ENCODE peak calls at places on chromosomes 4 and X, in five cellular contexts. X is lower lobe of right lung, U is BE2C, L is thoracic aorta, P is esophagus squamous epithelium. D is an unnamed sample.
A peak's percentile ranks its signal among the peaks of the same experiment; 100 is the strongest.

GRCh38 chr4:87132035-87132434 is 88.4 kb downstream of the KLHL8 start:
- DNase-seq in X (no peak), P (no peak), U (no peak), L (no peak), D (no peak)

GRCh38 chr4:111781611-111782010 is 363.6 kb upstream of the FAM241A start:
- DNase-seq in P (no peak), L (no peak), U (no peak), X (no peak), D (no peak)

GRCh38 chr4:108350332-108350731 is 181.6 kb upstream of the LEF1 start:
- DNase-seq in L (no peak), P (no peak), U (peak; percentile 71), X (no peak), D (peak; percentile 74)

GRCh38 chrX:13685126-13685763 is 3.7 kb upstream of the RAB9A start:
- DNase-seq in X (no peak), L (no peak), P (no peak), U (no peak), D (no peak)

GRCh38 chr4:169051936-169052335 is 41.9 kb upstream of the CBR4 start:
- DNase-seq in L (no peak), P (no peak), U (no peak), X (no peak), D (no peak)

GRCh38 chrX:85379174-85379907 is at the start of gene POF1B:
- DNase-seq in L (no peak), X (peak; percentile 20), P (no peak), U (no peak), D (peak; percentile 77)

GRCh38 chrX:36160056-36160455 is 240.5 kb downstream of the CFAP47 start:
- DNase-seq in L (no peak), U (no peak), P (no peak), X (no peak), D (no peak)

GRCh38 chr4:43238018-43238417 is 345.5 kb downstream of the GRXCR1 start:
- DNase-seq in X (no peak), U (no peak), L (no peak), P (no peak), D (no peak)

GRCh38 chrX:63657821-63658220 is 127.2 kb downstream of the ARHGEF9 start:
- DNase-seq in P (no peak), X (peak; percentile 73), U (no peak), L (peak; percentile 40), D (no peak)

GRCh38 chr4:25524616-25525146 is 131.0 kb upstream of the SLC34A2 start:
- DNase-seq in U (no peak), L (no peak), P (no peak), X (no peak), D (no peak)

GRCh38 chrX:116317409-116317808 is 119.0 kb upstream of the SLC6A14 start:
- DNase-seq in X (peak; percentile 59), L (no peak), U (peak; percentile 47), P (no peak), D (peak; percentile 68)

GRCh38 chrX:2488621-2489285 is 12.0 kb downstream of the DHRSX start:
- DNase-seq in U (no peak), P (no peak), X (no peak), L (no peak), D (no peak)

GRCh38 chr4:81844717-81845116 is 373.0 kb upstream of the RASGEF1B start:
- DNase-seq in X (peak; percentile 61), P (no peak), U (peak; percentile 69), L (peak; percentile 40), D (peak; percentile 84)

GRCh38 chr4:47145630-47146029 is 114.3 kb downstream of the GABRB1 start:
- DNase-seq in U (peak; percentile 32), P (no peak), X (no peak), L (no peak), D (no peak)

GRCh38 chr4:11042760-11043159 is 358.2 kb upstream of the CLNK start:
- DNase-seq in L (no peak), U (no peak), X (no peak), P (no peak), D (no peak)

GRCh38 chrX:40077176-40077575 is 20.6 kb downstream of the BCOR start:
- DNase-seq in L (no peak), P (no peak), X (no peak), U (no peak), D (no peak)
- H3K36me3 ChIP-seq in L (peaks cover 7% of the 10 kb centered on the region), P (peaks cover 5% of the 10 kb centered on the region), X (peaks cover 49% of the 10 kb centered on the region), U (peaks cover 39% of the 10 kb centered on the region), D (peaks cover 6% of the 10 kb centered on the region)

GRCh38 chr4:74367656-74368055 is 2.7 kb downstream of the EREG start:
- DNase-seq in U (no peak), L (no peak), X (no peak), P (no peak), D (no peak)
- H3K36me3 ChIP-seq in U (no peaks in the 10 kb centered on the region), L (no peaks in the 10 kb centered on the region), X (no peaks in the 10 kb centered on the region), P (no peaks in the 10 kb centered on the region), D (no peaks in the 10 kb centered on the region)

GRCh38 chr4:142874684-142875083 is 28.6 kb upstream of the INPP4B start:
- DNase-seq in P (no peak), L (no peak), U (peak; percentile 12), X (no peak), D (no peak)
- H3K36me3 ChIP-seq in P (no peaks in the 10 kb centered on the region), L (no peaks in the 10 kb centered on the region), U (no peaks in the 10 kb centered on the region), X (no peaks in the 10 kb centered on the region), D (no peaks in the 10 kb centered on the region)

GRCh38 chr4:61545902-61546498 is 345.9 kb downstream of the ADGRL3 start:
- DNase-seq in L (no peak), X (no peak), P (no peak), U (no peak), D (no peak)
- H3K36me3 ChIP-seq in L (no peaks in the 10 kb centered on the region), X (no peaks in the 10 kb centered on the region), P (no peaks in the 10 kb centered on the region), U (no peaks in the 10 kb centered on the region), D (no peaks in the 10 kb centered on the region)

DNA sequence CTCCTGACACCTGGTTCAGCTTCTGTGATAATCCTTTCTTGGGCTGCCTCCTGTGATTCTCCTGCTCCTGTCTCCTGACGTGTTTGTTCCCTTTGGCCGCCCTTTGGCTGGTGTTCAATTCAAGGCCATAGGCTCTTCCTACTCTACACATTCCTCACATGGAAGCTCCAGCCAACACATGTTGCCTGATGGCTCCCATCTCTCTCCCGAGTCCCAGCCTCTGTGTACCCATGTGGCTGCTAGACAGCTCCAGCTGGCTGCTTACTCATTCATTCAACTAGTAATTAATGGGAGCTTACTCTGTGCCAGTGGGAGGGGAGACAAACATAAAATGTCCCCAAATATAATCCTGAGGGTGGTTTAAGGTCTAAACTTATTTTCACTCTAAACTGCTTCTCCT is 9.2 kb upstream of the MED28 start:
- DNase-seq in P (no peak), L (no peak), U (no peak), X (no peak), D (no peak)
- H3K36me3 ChIP-seq in P (peaks cover 10% of the 10 kb centered on the region), L (peaks cover 21% of the 10 kb centered on the region), U (peaks cover 17% of the 10 kb centered on the region), X (peaks cover 84% of the 10 kb centered on the region), D (peaks cover 21% of the 10 kb centered on the region)

D was measured in SJCRH30.